ENCODE peak calls at places on chromosome 18, in six cellular contexts. V is Peyer's patch, E is tibial nerve, N is heart left ventricle, A is prostate gland, B is dorsolateral prefrontal cortex. X is an unnamed sample.
A peak's percentile ranks its signal among the peaks of the same experiment; 100 is the strongest.

GRCh38 chr18:66872277-66872676 is 268.4 kb upstream of the CDH19 start:
- DNase-seq in V (no peak), E (no peak), N (no peak), A (no peak), B (no peak), X (no peak)

GRCh38 chr18:42174909-42175308 is 219.9 kb downstream of the PIK3C3 start:
- DNase-seq in V (no peak), E (no peak), N (no peak), A (no peak), B (no peak), X (peak; percentile 38)

GRCh38 chr18:57083485-57083884 is 63.4 kb upstream of the BOD1L2 start:
- DNase-seq in V (no peak), E (no peak), N (no peak), A (no peak), B (no peak), X (no peak)

GRCh38 chr18:35490894-35491688 is 6.7 kb downstream of the INO80C start:
- DNase-seq in V (no peak), E (no peak), N (no peak), A (no peak), B (no peak), X (no peak)

GRCh38 chr18:31876707-31877106 is 66.2 kb downstream of the TRAPPC8 start:
- DNase-seq in V (no peak), E (no peak), N (no peak), A (no peak), B (no peak), X (no peak)

GRCh38 chr18:824179-824578 is 12.1 kb upstream of the YES1 start:
- DNase-seq in V (no peak), E (no peak), N (no peak), A (peak; percentile 22), B (no peak), X (no peak)

GRCh38 chr18:31070206-31070605 is 27.7 kb upstream of the DSC3 start:
- DNase-seq in V (no peak), E (no peak), N (no peak), A (no peak), B (no peak), X (no peak)

GRCh38 chr18:45353530-45353929 is 261.7 kb upstream of the SLC14A2 start:
- DNase-seq in V (no peak), E (no peak), N (no peak), A (no peak), B (no peak), X (peak; percentile 18)

GRCh38 chr18:21444465-21445023 is 156.0 kb downstream of the ESCO1 start:
- DNase-seq in V (no peak), E (peak; percentile 43), N (no peak), A (peak; percentile 11), B (no peak), X (peak; percentile 9)

GRCh38 chr18:52370841-52371240 is 30.8 kb downstream of the DCC start:
- DNase-seq in V (no peak), E (no peak), N (no peak), A (no peak), B (no peak), X (no peak)

GRCh38 chr18:22238681-22239080 is 69.3 kb downstream of the GATA6 start:
- DNase-seq in V (no peak), E (no peak), N (no peak), A (no peak), B (no peak), X (no peak)

GRCh38 chr18:59664329-59664728 is 32.9 kb downstream of the CCBE1 start:
- DNase-seq in V (no peak), E (no peak), N (no peak), A (no peak), B (no peak), X (no peak)

GRCh38 chr18:31278609-31279071 is 39.3 kb upstream of the DSG1 start:
- DNase-seq in V (no peak), E (no peak), N (no peak), A (no peak), B (no peak), X (no peak)

GRCh38 chr18:76396792-76397191 is 98.2 kb downstream of the ZNF516 start:
- DNase-seq in V (no peak), E (no peak), N (no peak), A (no peak), B (no peak), X (no peak)

GRCh38 chr18:10023853-10024638 is 110.2 kb downstream of the VAPA start:
- DNase-seq in V (no peak), E (no peak), N (no peak), A (no peak), B (no peak), X (no peak)

GRCh38 chr18:49237031-49237430 is 223.4 kb downstream of the DYM start:
- DNase-seq in V (no peak), E (no peak), N (no peak), A (no peak), B (no peak), X (no peak)

GRCh38 chr18:33745396-33745795 is 167.4 kb downstream of the ASXL3 start:
- DNase-seq in V (no peak), E (no peak), N (no peak), A (no peak), B (no peak), X (no peak)

DNA sequence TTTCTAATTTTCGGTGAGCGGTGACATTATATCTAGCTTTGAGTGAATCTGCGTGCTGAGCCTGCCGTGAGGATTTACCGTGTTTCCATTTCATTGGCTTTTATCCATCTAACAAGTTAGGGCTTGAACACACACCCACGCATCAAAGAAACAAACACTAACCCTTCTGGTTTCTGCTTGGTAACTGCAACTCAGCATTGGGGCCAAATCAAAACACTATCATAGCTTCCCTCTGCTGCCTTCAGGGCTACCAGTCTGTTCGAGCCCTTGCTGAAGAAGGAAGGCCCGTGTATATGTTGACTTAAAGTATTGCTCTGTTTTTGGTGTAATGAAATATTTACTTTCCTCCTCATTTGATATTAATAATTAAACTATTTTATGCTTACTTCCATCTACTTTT is 227.2 kb downstream of the PHLPP1 start:
- DNase-seq in V (no peak), E (no peak), N (no peak), A (no peak), B (no peak), X (no peak)
- H3K27ac ChIP-seq in V (no peak overlapping the region), E (no peak overlapping the region), N (no peak overlapping the region), A (no peak overlapping the region), B (peak overlapping the region; percentile 84), X (no peak overlapping the region)

GRCh38 chr18:27752944-27753343 is 424.0 kb downstream of the CDH2 start:
- DNase-seq in V (no peak), E (no peak), N (no peak), A (no peak), B (no peak), X (no peak)

GRCh38 chr18:27748336-27748735 is 428.6 kb downstream of the CDH2 start:
- DNase-seq in V (no peak), E (no peak), N (no peak), A (no peak), B (no peak), X (no peak)

GRCh38 chr18:27749189-27749588 is 427.7 kb downstream of the CDH2 start:
- DNase-seq in V (no peak), E (no peak), N (no peak), A (no peak), B (no peak), X (no peak)

GRCh38 chr18:27746241-27746640 is 430.7 kb downstream of the CDH2 start:
- DNase-seq in V (no peak), E (no peak), N (no peak), A (no peak), B (no peak), X (no peak)

GRCh38 chr18:27750014-27750413 is 426.9 kb downstream of the CDH2 start:
- DNase-seq in V (no peak), E (peak; percentile 22), N (no peak), A (no peak), B (no peak), X (peak; percentile 33)
- TF ChIP-seq CTCF in V (peak; percentile 13), E (peak; percentile 16), N (peak; percentile 61), A (no peak), B (peak; percentile 54), X (peak; percentile 27)

GRCh38 chr18:58224425-58224750 is 180.4 kb downstream of the NEDD4L start:
- DNase-seq in V (no peak), E (no peak), N (no peak), A (no peak), B (no peak), X (no peak)

GRCh38 chr18:58226476-58226875 is 182.4 kb downstream of the NEDD4L start:
- DNase-seq in V (no peak), E (no peak), N (no peak), A (no peak), B (no peak), X (no peak)

GRCh38 chr18:58225101-58225500 is 181.1 kb downstream of the NEDD4L start:
- DNase-seq in V (no peak), E (no peak), N (no peak), A (no peak), B (no peak), X (no peak)

GRCh38 chr18:58222439-58223125 is 178.6 kb downstream of the NEDD4L start:
- DNase-seq in V (no peak), E (no peak), N (no peak), A (no peak), B (no peak), X (no peak)

DNA sequence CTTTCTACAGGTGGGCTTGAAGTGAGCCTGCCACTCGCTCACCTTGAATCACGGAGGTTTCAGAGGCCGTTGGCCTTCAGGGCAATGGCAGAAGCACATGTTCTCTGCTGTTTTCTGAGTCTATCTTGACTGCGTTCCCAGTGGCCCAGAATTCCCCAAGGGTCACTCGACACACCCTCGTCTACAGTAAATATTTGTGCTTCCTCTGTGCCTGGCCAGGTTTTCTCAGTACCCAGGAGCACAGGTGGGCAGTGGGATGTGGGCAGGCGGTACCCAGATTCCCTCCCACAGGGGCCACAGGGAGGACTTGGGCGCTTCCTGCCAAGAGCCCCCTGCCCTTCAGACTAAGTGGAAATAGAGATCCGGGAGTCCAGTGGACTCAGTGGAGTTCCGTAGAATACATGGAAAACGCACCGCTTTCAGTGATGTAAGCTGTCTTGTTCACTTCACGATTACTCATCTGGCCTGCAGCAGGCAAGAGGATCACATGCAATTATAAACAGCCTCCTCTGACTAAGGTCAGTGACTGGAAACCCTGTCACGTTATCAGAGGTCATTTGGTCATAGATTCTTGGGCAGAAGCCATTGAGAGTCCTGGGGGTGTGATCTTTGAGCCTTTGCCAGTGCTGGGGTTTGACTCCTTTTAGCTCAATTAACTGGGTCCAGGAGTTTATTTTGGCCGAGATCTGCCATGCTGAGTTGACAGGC is 179.8 kb downstream of the NEDD4L start:
- DNase-seq in V (no peak), E (peak; percentile 48), N (no peak), A (peak; percentile 53), B (no peak), X (peak; percentile 93)
- H3K27ac ChIP-seq in V (peak overlapping the region; percentile 28), E (peak overlapping the region; percentile 73), N (peak overlapping the region; percentile 72), A (peak overlapping the region; percentile 62), B (no peak overlapping the region), X (peak overlapping the region; percentile 89)

DNA sequence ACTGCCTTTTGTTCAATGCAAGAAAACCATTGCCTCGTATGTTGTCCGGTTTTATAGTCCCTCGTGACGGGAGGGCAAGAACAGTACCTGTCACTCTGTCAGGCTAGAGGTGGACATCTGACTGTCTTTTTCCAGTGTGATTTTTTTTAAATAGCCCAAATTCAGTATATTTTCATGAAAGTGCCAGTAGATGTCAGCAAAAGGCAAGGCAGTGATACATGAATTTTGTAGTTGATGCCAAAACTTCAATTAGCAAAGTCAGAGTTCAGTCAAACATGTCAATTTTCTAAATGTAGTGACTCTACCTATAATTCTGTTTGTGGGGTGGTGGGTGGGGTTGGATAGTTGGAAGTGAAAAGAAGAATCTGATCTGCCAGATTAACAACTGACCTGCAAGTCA is 296.0 kb upstream of the MC4R start:
- DNase-seq in V (no peak), E (no peak), N (no peak), A (no peak), B (no peak), X (no peak)
- TF ChIP-seq CTCF in V (no peak), E (no peak), N (no peak), A (no peak), B (peak; percentile 29), X (peak; percentile 19)